ENCODE peak calls at places on chromosomes 3 and 15, in five cellular contexts. E, M, J, P and Y are unnamed samples.

GRCh38 chr15:60062826-60063225 is 58.7 kb downstream of the FOXB1 start:
- DNase-seq in E (no peak), M (peak), J (no peak), P (no peak), Y (no peak)

GRCh38 chr15:74041311-74041756 is 41.0 kb downstream of the GOLGA6A start:
- DNase-seq in E (peak), M (no peak), J (no peak), P (no peak), Y (no peak)

GRCh38 chr15:85710340-85710842 is 84.3 kb downstream of the KLHL25 start:
- DNase-seq in E (no peak), M (no peak), J (no peak), P (no peak), Y (no peak)

GRCh38 chr3:186930639-186931486 is 537 bp downstream of the ST6GAL1 start:
- DNase-seq in E (peak), M (peak), J (peak), P (peak), Y (no peak)

GRCh38 chr3:121869731-121870130 is 24.5 kb upstream of the SLC15A2 start:
- DNase-seq in E (no peak), M (no peak), J (no peak), P (no peak), Y (no peak)

GRCh38 chr3:66542153-66542552 is 41.3 kb upstream of the LRIG1 start:
- DNase-seq in E (no peak), M (no peak), J (no peak), P (no peak), Y (no peak)

GRCh38 chr15:57684491-57685184 is 21.9 kb upstream of the POLR2M start:
- DNase-seq in E (no peak), M (no peak), J (no peak), P (no peak), Y (no peak)

GRCh38 chr3:141913150-141913811 is 36.8 kb downstream of the ATP1B3 start:
- DNase-seq in E (peak), M (peak), J (peak), P (peak), Y (no peak)

GRCh38 chr15:81301815-81302399 is 22.0 kb downstream of the STARD5 start:
- DNase-seq in E (no peak), M (no peak), J (no peak), P (no peak), Y (no peak)

GRCh38 chr3:143433787-143434378 is 314.3 kb downstream of the CHST2 start:
- DNase-seq in E (peak), M (no peak), J (peak), P (peak), Y (no peak)

GRCh38 chr3:16887130-16887529 is 2.4 kb downstream of the PLCL2 start:
- DNase-seq in E (no peak), M (no peak), J (no peak), P (no peak), Y (no peak)

GRCh38 chr15:67303490-67304363 is 49.1 kb downstream of the IQCH start:
- DNase-seq in E (no peak), M (peak), J (peak), P (peak), Y (peak)

GRCh38 chr3:81859524-81859923 is 98.1 kb upstream of the GBE1 start:
- DNase-seq in E (no peak), M (no peak), J (no peak), P (no peak), Y (no peak)

GRCh38 chr3:61439116-61439459 is 122.3 kb upstream of the PTPRG start:
- DNase-seq in E (no peak), M (no peak), J (no peak), P (no peak), Y (no peak)

GRCh38 chr3:117665311-117665710 is 955.7 kb downstream of the TUSC7 start:
- DNase-seq in E (no peak), M (no peak), J (no peak), P (no peak), Y (no peak)

GRCh38 chr15:87713405-87713995 is 543.0 kb downstream of the NTRK3 start:
- DNase-seq in E (no peak), M (no peak), J (no peak), P (no peak), Y (no peak)

GRCh38 chr15:30992073-30992363 is 590 bp upstream of the MTMR10 start:
- DNase-seq in E (no peak), M (no peak), J (no peak), P (no peak), Y (no peak)

GRCh38 chr15:62912808-62913207 is 129.7 kb upstream of the TPM1 start:
- DNase-seq in E (peak), M (no peak), J (no peak), P (no peak), Y (no peak)

GRCh38 chr3:157360044-157360443 is 76.6 kb upstream of the PTX3 start:
- DNase-seq in E (no peak), M (peak), J (peak), P (peak), Y (peak)

GRCh38 chr3:108097326-108098035 is 6.7 kb upstream of the CD47 start:
- DNase-seq in E (no peak), M (no peak), J (no peak), P (no peak), Y (no peak)

GRCh38 chr3:108103040-108103751 is 12.4 kb upstream of the CD47 start:
- DNase-seq in E (peak), M (no peak), J (no peak), P (no peak), Y (no peak)

GRCh38 chr3:58041182-58041825 is 33.1 kb downstream of the FLNB start:
- DNase-seq in E (no peak), M (peak), J (no peak), P (peak), Y (no peak)